ENCODE peak calls at places on chromosome 21, in ten cellular contexts. W is A549, T is ovary, U is HFFc6, K is breast epithelium, R is transverse colon, M is body of pancreas, H is stomach, D is WTC11, O is natural killer cell. Q is an unnamed sample.

GRCh38 chr21:42653492-42654061 is at the start of gene PDE9A:
- DNase-seq in W (peak; percentile 21), T (peak; percentile 60), U (no peak), K (no peak), R (peak; percentile 55), M (peak; percentile 52), H (no peak), D (peak; percentile 65), O (no peak), Q (no peak)

GRCh38 chr21:35168702-35169101 is 119.6 kb upstream of the RUNX1 start:
- DNase-seq in W (no peak), T (no peak), U (no peak), K (peak; percentile 36), R (no peak), M (no peak), H (no peak), D (no peak), O (no peak), Q (no peak)

GRCh38 chr21:44596068-44596725 is 3.9 kb upstream of the KRTAP10-6 start:
- DNase-seq in W (no peak), T (no peak), U (no peak), K (no peak), R (no peak), M (no peak), H (no peak), D (no peak), O (no peak), Q (peak; percentile 57)

GRCh38 chr21:45128613-45129226 is 54.3 kb downstream of the ADARB1 start:
- DNase-seq in W (peak; percentile 50), T (no peak), U (peak; percentile 71), K (peak; percentile 72), R (peak; percentile 77), M (peak; percentile 82), H (peak; percentile 76), D (peak; percentile 71), O (peak; percentile 65), Q (peak; percentile 87)

GRCh38 chr21:42614391-42614790 is 39.0 kb upstream of the PDE9A start:
- DNase-seq in W (no peak), T (no peak), U (no peak), K (peak; percentile 37), R (no peak), M (no peak), H (no peak), D (no peak), O (no peak), Q (no peak)

GRCh38 chr21:44854391-44854663 is 19.2 kb downstream of the PTTG1IP start:
- DNase-seq in W (no peak), T (no peak), U (no peak), K (no peak), R (no peak), M (no peak), H (no peak), D (no peak), O (peak; percentile 40), Q (no peak)

GRCh38 chr21:7916329-7917303 is 2604.8 kb upstream of the TPTE start:
- DNase-seq in W (no peak), T (no peak), U (no peak), K (no peak), R (no peak), M (no peak), H (no peak), D (no peak), O (no peak), Q (no peak)

GRCh38 chr21:36125513-36126121 is 9.3 kb upstream of the CBR3 start:
- DNase-seq in W (no peak), T (peak; percentile 48), U (peak; percentile 35), K (no peak), R (peak; percentile 67), M (peak; percentile 64), H (peak; percentile 71), D (peak; percentile 67), O (peak; percentile 46), Q (no peak)

GRCh38 chr21:40853956-40854688 is 7.2 kb upstream of the DSCAM start:
- DNase-seq in W (no peak), T (no peak), U (no peak), K (no peak), R (no peak), M (no peak), H (no peak), D (no peak), O (no peak), Q (no peak)

GRCh38 chr21:40847956-40848355 is 998 bp upstream of the DSCAM start:
- DNase-seq in W (no peak), T (no peak), U (no peak), K (no peak), R (no peak), M (no peak), H (no peak), D (no peak), O (no peak), Q (no peak)

GRCh38 chr21:40850071-40850470 is 3.1 kb upstream of the DSCAM start:
- DNase-seq in W (no peak), T (no peak), U (no peak), K (no peak), R (no peak), M (no peak), H (no peak), D (no peak), O (no peak), Q (no peak)

GRCh38 chr21:40851749-40852148 is 4.8 kb upstream of the DSCAM start:
- DNase-seq in W (no peak), T (no peak), U (no peak), K (no peak), R (no peak), M (no peak), H (no peak), D (no peak), O (no peak), Q (no peak)

GRCh38 chr21:40852563-40852962 is 5.6 kb upstream of the DSCAM start:
- DNase-seq in W (no peak), T (no peak), U (no peak), K (no peak), R (no peak), M (no peak), H (no peak), D (peak; percentile 38), O (no peak), Q (no peak)
- TF ChIP-seq CTCF in W (no peak), T (no peak), U (peak; percentile 20), K (no peak), R (no peak), M (no peak), H (no peak), D (no peak), O (no peak), Q (no peak)

GRCh38 chr21:32303385-32303784 is 4.7 kb downstream of the MRAP start:
- DNase-seq in W (no peak), T (no peak), U (no peak), K (no peak), R (no peak), M (no peak), H (no peak), D (no peak), O (no peak), Q (no peak)

GRCh38 chr21:32308696-32309095 is 10.0 kb downstream of the MRAP start:
- DNase-seq in W (no peak), T (no peak), U (no peak), K (no peak), R (no peak), M (no peak), H (no peak), D (no peak), O (no peak), Q (peak; percentile 65)

GRCh38 chr21:32304998-32305397 is 6.3 kb downstream of the MRAP start:
- DNase-seq in W (no peak), T (no peak), U (no peak), K (no peak), R (no peak), M (no peak), H (no peak), D (no peak), O (no peak), Q (no peak)

GRCh38 chr21:32307706-32308105 is 9.1 kb downstream of the MRAP start:
- DNase-seq in W (no peak), T (no peak), U (no peak), K (no peak), R (no peak), M (no peak), H (no peak), D (no peak), O (no peak), Q (no peak)

GRCh38 chr21:32306021-32306780 is 7.5 kb downstream of the MRAP start:
- DNase-seq in W (no peak), T (no peak), U (no peak), K (no peak), R (no peak), M (no peak), H (no peak), D (peak; percentile 91), O (no peak), Q (no peak)
- TF ChIP-seq CTCF in W (no peak), T (no peak), U (peak; percentile 47), K (no peak), R (peak; percentile 13), M (no peak), H (no peak), D (peak; percentile 74), O (no peak), Q (no peak)

GRCh38 chr21:39726133-39726532 is 18.9 kb upstream of the IGSF5 start:
- DNase-seq in W (no peak), T (no peak), U (no peak), K (no peak), R (no peak), M (no peak), H (no peak), D (no peak), O (no peak), Q (no peak)
- TF ChIP-seq CTCF in W (peak; percentile 15), T (no peak), U (peak; percentile 64), K (no peak), R (no peak), M (no peak), H (no peak), D (no peak), O (no peak), Q (no peak)

GRCh38 chr21:25387665-25388064 is 219.6 kb downstream of the MRPL39 start:
- DNase-seq in W (no peak), T (no peak), U (no peak), K (no peak), R (no peak), M (no peak), H (no peak), D (no peak), O (no peak), Q (no peak)

GRCh38 chr21:25384782-25385181 is 222.5 kb downstream of the MRPL39 start:
- DNase-seq in W (no peak), T (no peak), U (no peak), K (no peak), R (no peak), M (no peak), H (no peak), D (no peak), O (no peak), Q (no peak)

GRCh38 chr21:25383545-25383944 is 223.7 kb downstream of the MRPL39 start:
- DNase-seq in W (no peak), T (no peak), U (no peak), K (no peak), R (no peak), M (no peak), H (no peak), D (no peak), O (no peak), Q (no peak)

DNA sequence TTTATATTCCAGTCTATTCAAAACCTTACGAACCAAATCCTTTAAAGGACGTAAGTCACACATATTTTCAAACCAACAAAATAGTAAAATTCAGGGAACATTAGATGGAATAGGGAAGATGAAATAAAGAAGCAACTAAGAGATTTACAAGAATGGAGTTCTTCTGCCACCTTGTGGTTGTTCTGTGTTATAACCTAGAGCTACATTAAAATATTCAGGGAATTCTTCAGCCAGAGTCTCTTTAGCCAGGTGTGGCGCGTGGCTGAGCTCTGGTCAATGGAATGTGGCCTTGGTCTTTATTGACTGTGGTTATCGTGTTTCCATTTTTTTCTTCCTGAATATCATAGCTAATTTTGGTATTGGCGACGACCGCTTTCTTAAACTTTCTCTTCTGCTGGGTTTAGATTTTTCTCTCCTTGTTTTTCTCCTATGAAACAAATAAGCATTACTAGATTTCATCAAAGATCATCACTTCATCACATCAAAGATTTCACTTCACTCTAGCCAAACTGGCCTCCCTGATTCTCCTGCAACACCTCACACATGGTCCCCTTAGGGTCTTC is 221.3 kb downstream of the MRPL39 start:
- DNase-seq in W (peak; percentile 4), T (no peak), U (peak; percentile 50), K (no peak), R (no peak), M (peak; percentile 85), H (peak; percentile 38), D (peak; percentile 49), O (no peak), Q (no peak)
- TF ChIP-seq CTCF in W (peak; percentile 42), T (peak; percentile 32), U (peak; percentile 97), K (peak; percentile 34), R (peak; percentile 68), M (peak; percentile 94), H (peak; percentile 73), D (peak; percentile 43), O (peak; percentile 92), Q (peak; percentile 79)

Q was measured in osteocyte.